ENCODE peak calls at places on chromosomes 11 and 22, in five cellular contexts. M is epithelial cell of esophagus, W is upper lobe of right lung, E is choroid plexus epithelial cell, U is A549. T is an unnamed sample.

GRCh38 chr11:61392991-61393595 is 706 bp downstream of the TMEM216 start:
- DNase-seq in E (peak), U (peak), W (no peak), M (no peak), T (peak)

GRCh38 chr11:70319694-70320093 is 49.2 kb downstream of the PPFIA1 start:
- DNase-seq in E (no peak), M (no peak), U (no peak), W (no peak), T (peak)

GRCh38 chr11:125625225-125625593 is 246 bp downstream of the CHEK1 start:
- DNase-seq in M (no peak), E (no peak), W (no peak), U (no peak), T (no peak)

GRCh38 chr22:42685941-42686666 is 34.6 kb downstream of the A4GALT start:
- DNase-seq in E (no peak), W (no peak), M (no peak), U (no peak), T (no peak)

GRCh38 chr11:111870522-111870886 is 877 bp downstream of the ALG9 start:
- DNase-seq in E (no peak), M (peak), U (no peak), W (no peak), T (no peak)

GRCh38 chr11:82458777-82459176 is 274.9 kb downstream of the FAM181B start:
- DNase-seq in E (no peak), M (no peak), W (no peak), U (no peak), T (no peak)

GRCh38 chr11:43735931-43736330 is 55.4 kb downstream of the HSD17B12 start:
- DNase-seq in E (peak), M (no peak), W (no peak), U (no peak), T (peak)

GRCh38 chr11:116792869-116793475 is 1.3 kb upstream of the APOA5 start:
- DNase-seq in U (no peak), M (peak), E (peak), W (no peak), T (peak)

GRCh38 chr11:69380921-69381581 is 87.1 kb downstream of the MYEOV start:
- DNase-seq in W (peak), E (no peak), M (no peak), U (no peak), T (no peak)

GRCh38 chr11:125519865-125520834 is 24.1 kb upstream of the FEZ1 start:
- DNase-seq in W (no peak), E (no peak), U (no peak), M (no peak), T (no peak)

GRCh38 chr22:44159230-44159629 is 21.5 kb upstream of the PARVG start:
- DNase-seq in E (no peak), W (no peak), M (no peak), U (no peak), T (peak)

DNA sequence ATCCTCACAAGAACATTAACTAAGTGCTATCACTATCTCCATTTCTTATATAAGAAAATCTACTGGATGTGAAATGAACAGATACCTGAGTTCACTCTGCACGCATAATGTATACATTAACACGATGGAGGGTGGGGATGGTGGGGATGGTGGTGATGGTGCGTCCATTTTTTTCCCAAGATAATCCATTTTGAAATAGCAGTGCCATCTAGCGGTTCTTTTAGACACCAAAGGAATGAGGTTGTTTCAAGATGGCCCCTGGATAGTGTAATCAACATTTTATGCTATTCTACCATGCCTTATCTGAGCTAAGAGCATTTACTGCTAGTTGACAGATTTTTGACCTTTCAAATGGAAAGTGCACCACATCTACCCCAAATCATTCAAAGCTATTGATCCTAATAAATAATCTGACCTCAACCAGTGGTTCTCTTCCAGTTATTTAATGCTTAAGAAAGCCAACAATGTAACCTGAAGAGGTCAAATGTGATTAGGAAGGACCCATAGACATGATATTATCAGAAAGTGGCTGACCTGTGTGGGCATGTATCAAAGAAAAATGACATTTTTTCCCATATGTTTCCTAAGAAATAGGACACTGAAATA is 714.7 kb upstream of the TENM4 start:
- DNase-seq in W (no peak), U (peak), E (peak), M (peak), T (peak)
- TF ChIP-seq CTCF in W (peak), U (peak), E (peak), M (peak), T (peak)

GRCh38 chr11:64185323-64186204 is at the start of gene STIP1:
- DNase-seq in W (peak), E (peak), M (peak), U (peak), T (peak)
- TF ChIP-seq CTCF in W (peak), E (peak), M (peak), U (no peak), T (peak)

DNA sequence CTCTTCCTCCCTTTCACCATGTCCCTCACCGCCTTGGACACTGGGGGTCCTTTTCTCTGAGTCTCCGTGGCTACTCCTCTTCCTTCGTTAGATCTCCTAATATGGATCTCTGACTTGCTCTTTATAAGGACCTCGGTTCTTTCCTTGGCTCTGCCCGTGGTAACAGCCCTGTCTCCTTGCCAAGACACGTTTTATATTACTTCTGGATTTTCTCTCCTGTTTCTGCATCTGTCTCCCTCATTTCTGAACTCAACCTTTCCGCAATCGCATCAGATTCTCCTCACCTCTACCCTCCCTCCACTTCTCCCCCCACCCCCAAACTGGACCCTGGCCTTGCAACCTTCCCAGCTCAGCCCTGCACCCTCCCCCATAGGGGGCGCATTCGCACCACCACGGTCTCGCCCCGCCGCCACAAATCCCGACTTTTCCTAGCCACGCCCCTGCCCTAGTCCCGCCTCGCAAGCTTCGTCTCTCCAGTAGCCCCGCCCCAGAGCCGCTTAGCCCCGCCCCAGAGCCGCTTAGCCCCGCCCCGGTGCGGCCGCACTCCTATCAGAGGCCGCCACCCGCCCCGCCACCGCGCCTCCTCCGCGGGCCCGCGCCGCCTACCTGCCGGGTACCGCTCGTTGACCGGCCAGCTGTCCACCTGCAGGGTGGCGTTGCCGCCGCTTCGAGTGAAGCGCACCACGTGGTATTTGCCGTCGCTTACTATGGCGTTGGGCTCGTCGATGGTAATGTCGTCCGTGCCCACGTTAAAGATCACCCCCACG is 39.0 kb downstream of the SLC22A12 start:
- DNase-seq in W (no peak), E (no peak), M (peak), U (peak), T (no peak)
- TF ChIP-seq CTCF in W (no peak), E (no peak), M (no peak), U (no peak), T (no peak)

DNA sequence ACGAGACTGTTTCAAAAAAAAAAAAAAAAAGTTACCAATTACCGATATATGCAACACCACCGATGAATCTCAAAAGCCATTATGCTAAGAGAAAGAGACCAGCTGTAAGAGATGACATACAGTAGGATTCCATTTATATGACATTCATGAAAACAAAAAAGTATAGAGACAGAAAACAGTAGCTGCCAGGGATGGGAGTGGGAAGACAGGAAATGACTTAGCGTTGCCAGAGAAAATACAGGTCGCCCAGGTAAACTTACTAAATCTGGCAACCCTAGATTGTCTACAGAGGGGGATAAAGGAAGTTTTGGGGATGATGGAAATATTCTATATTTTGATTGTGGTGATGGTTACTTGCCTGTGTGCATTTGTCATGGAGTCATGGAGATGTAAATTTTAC is 7.9 kb upstream of the C11orf24 start:
- DNase-seq in W (no peak), U (no peak), E (no peak), M (peak), T (no peak)
- TF ChIP-seq CTCF in W (no peak), U (no peak), E (no peak), M (no peak), T (no peak)